ENCODE peak calls at places on chromosomes 16 and 17, in eight cellular contexts. Y, G, F, M, Q, O, I and U are unnamed samples.

GRCh38 chr17:488993-489757 is 136.6 kb upstream of the RPH3AL start:
- DNase-seq in Q (no peak), F (no peak), Y (peak), I (peak), O (peak), M (peak), G (no peak), U (no peak)

GRCh38 chr16:11711662-11712061 is 31.0 kb downstream of the TXNDC11 start:
- DNase-seq in M (no peak), Q (no peak), O (no peak), G (no peak), I (no peak), F (no peak), Y (no peak), U (no peak)

GRCh38 chr17:44221862-44222111 is 2.3 kb upstream of the UBTF start:
- DNase-seq in F (no peak), Y (peak), M (no peak), G (no peak), I (no peak), O (peak), Q (no peak), U (no peak)

GRCh38 chr16:67546761-67547422 is 15.4 kb upstream of the CTCF start:
- DNase-seq in Q (peak), Y (peak), F (peak), G (peak), O (peak), I (peak), M (peak), U (no peak)

GRCh38 chr16:4454618-4455017 is 19.8 kb downstream of the NMRAL1 start:
- DNase-seq in F (no peak), I (no peak), G (no peak), Q (no peak), M (no peak), O (no peak), Y (no peak), U (no peak)

GRCh38 chr16:50598256-50598894 is 50.2 kb downstream of the NKD1 start:
- DNase-seq in I (no peak), F (no peak), O (no peak), G (no peak), Q (no peak), M (no peak), Y (no peak), U (no peak)

GRCh38 chr16:26196310-26196709 is 504.6 kb downstream of the HS3ST4 start:
- DNase-seq in F (no peak), M (no peak), Y (no peak), Q (no peak), O (no peak), I (no peak), G (no peak), U (no peak)

GRCh38 chr17:10018461-10018891 is 113.4 kb upstream of the RCVRN start:
- DNase-seq in G (no peak), I (no peak), M (peak), F (no peak), O (no peak), Q (no peak), Y (no peak), U (no peak)

GRCh38 chr17:41681776-41682175 is 6.9 kb upstream of the EIF1 start:
- DNase-seq in F (no peak), Q (no peak), I (no peak), M (no peak), G (no peak), Y (no peak), O (no peak), U (no peak)

GRCh38 chr16:54462151-54462651 is 175.6 kb upstream of the IRX3 start:
- DNase-seq in F (peak), M (no peak), Q (no peak), O (no peak), I (no peak), G (no peak), Y (no peak), U (no peak)

GRCh38 chr17:82320956-82321927 is 3.8 kb upstream of the CD7 start:
- DNase-seq in O (peak), G (no peak), M (peak), Q (no peak), F (no peak), I (peak), Y (peak), U (no peak)

GRCh38 chr16:29974291-29975133 is 844 bp downstream of the TAOK2 start:
- DNase-seq in I (no peak), Y (peak), O (no peak), M (peak), G (no peak), F (no peak), Q (no peak), U (no peak)

GRCh38 chr17:48624544-48625501 is 1.3 kb downstream of the HOXB9 start:
- DNase-seq in G (no peak), Q (no peak), F (peak), Y (no peak), M (no peak), O (peak), I (no peak), U (no peak)

GRCh38 chr17:40536731-40537171 is 28.5 kb downstream of the CCR7 start:
- DNase-seq in Q (no peak), O (no peak), M (no peak), F (peak), Y (no peak), G (peak), I (no peak), U (no peak)

GRCh38 chr16:72850863-72851262 is 197.1 kb downstream of the ZFHX3 start:
- DNase-seq in O (no peak), M (no peak), F (peak), G (no peak), Q (no peak), I (no peak), Y (no peak), U (no peak)

GRCh38 chr16:81610144-81610842 is 165.7 kb downstream of the CMIP start:
- DNase-seq in Y (no peak), M (no peak), O (no peak), G (peak), I (no peak), F (peak), Q (no peak), U (no peak)

GRCh38 chr16:56512025-56512424 is 7.8 kb downstream of the BBS2 start:
- DNase-seq in Q (no peak), I (no peak), Y (no peak), F (no peak), G (no peak), M (no peak), O (no peak), U (no peak)

GRCh38 chr17:70896843-70897242 is 727.5 kb downstream of the KCNJ2 start:
- DNase-seq in G (no peak), Q (no peak), M (no peak), Y (no peak), O (no peak), I (no peak), F (peak), U (no peak)